ENCODE peak calls at places on chromosome 4, in six cellular contexts. A is HFFc6, H is PC-9, V is omental fat pad, U is uterus, Q is suprapubic skin. X is an unnamed sample.

GRCh38 chr4:80266902-80267380 is 477 bp downstream of the FGF5 start:
- DNase-seq in A (peak; percentile 55), H (no peak), V (no peak), U (no peak), Q (no peak), X (no peak)

GRCh38 chr4:168693750-168694470 is 197.1 kb downstream of the PALLD start:
- DNase-seq in A (peak; percentile 24), H (no peak), V (no peak), U (no peak), Q (no peak), X (no peak)

GRCh38 chr4:138555584-138555983 is 313.4 kb upstream of the SLC7A11 start:
- DNase-seq in A (peak; percentile 25), H (no peak), V (no peak), U (no peak), Q (no peak), X (no peak)

GRCh38 chr4:151284534-151285245 is 7.7 kb downstream of the PRSS48 start:
- DNase-seq in A (no peak), H (no peak), V (no peak), U (no peak), Q (no peak), X (no peak)

GRCh38 chr4:110631582-110632505 is 9.0 kb upstream of the PITX2 start:
- DNase-seq in A (peak; percentile 80), H (peak; percentile 40), V (no peak), U (peak; percentile 46), Q (peak; percentile 83), X (peak; percentile 71)

GRCh38 chr4:184066584-184067300 is 150.9 kb downstream of the ENPP6 start:
- DNase-seq in A (no peak), H (no peak), V (no peak), U (no peak), Q (no peak), X (no peak)

GRCh38 chr4:150354214-150354796 is 227.6 kb upstream of the MAB21L2 start:
- DNase-seq in A (no peak), H (no peak), V (no peak), U (no peak), Q (no peak), X (no peak)

GRCh38 chr4:53365121-53365485 is 758 bp downstream of the SCFD2 start:
- DNase-seq in A (no peak), H (no peak), V (no peak), U (no peak), Q (no peak), X (peak; percentile 23)

GRCh38 chr4:52028970-52029369 is 8.8 kb upstream of the LRRC66 start:
- DNase-seq in A (peak; percentile 79), H (no peak), V (no peak), U (no peak), Q (no peak), X (no peak)

GRCh38 chr4:7266525-7267292 is 74.4 kb downstream of the SORCS2 start:
- DNase-seq in A (peak; percentile 72), H (peak; percentile 77), V (no peak), U (no peak), Q (no peak), X (no peak)

GRCh38 chr4:153485860-153486259 is 19.7 kb downstream of the TMEM131L start:
- DNase-seq in A (no peak), H (no peak), V (no peak), U (no peak), Q (no peak), X (no peak)

GRCh38 chr4:1793940-1794808 is 1.1 kb downstream of the FGFR3 start:
- DNase-seq in A (no peak), H (no peak), V (no peak), U (no peak), Q (no peak), X (no peak)

GRCh38 chr4:2954358-2955185 is 8.6 kb downstream of the NOP14 start:
- DNase-seq in A (no peak), H (no peak), V (no peak), U (no peak), Q (no peak), X (peak; percentile 87)

GRCh38 chr4:128721896-128722295 is 87.6 kb upstream of the JADE1 start:
- DNase-seq in A (no peak), H (no peak), V (no peak), U (no peak), Q (no peak), X (no peak)

GRCh38 chr4:189117426-189117825 is 823.2 kb upstream of the FRG1 start:
- DNase-seq in A (peak; percentile 2), H (no peak), V (no peak), U (no peak), Q (no peak), X (no peak)

GRCh38 chr4:82630079-82630478 is 68.3 kb upstream of the TMEM150C start:
- DNase-seq in A (no peak), H (no peak), V (no peak), U (no peak), Q (no peak), X (no peak)

GRCh38 chr4:3824521-3825270 is 58.5 kb downstream of the ADRA2C start:
- DNase-seq in A (no peak), H (no peak), V (no peak), U (no peak), Q (no peak), X (no peak)

GRCh38 chr4:74374128-74374527 is 9.2 kb downstream of the EREG start:
- DNase-seq in A (no peak), H (no peak), V (no peak), U (no peak), Q (no peak), X (no peak)

GRCh38 chr4:78939667-78940008 is 400 bp upstream of the PAQR3 start:
- DNase-seq in A (no peak), H (no peak), V (no peak), U (no peak), Q (no peak), X (peak; percentile 28)

GRCh38 chr4:176611351-176611750 is 181.4 kb downstream of the VEGFC start:
- DNase-seq in A (no peak), H (no peak), V (no peak), U (no peak), Q (no peak), X (no peak)

GRCh38 chr4:163107754-163108153 is 58.9 kb downstream of the NAF1 start:
- DNase-seq in A (peak; percentile 16), H (no peak), V (no peak), U (no peak), Q (no peak), X (no peak)

GRCh38 chr4:83889802-83890201 is 353.9 kb downstream of the GPAT3 start:
- DNase-seq in A (peak; percentile 39), H (peak; percentile 66), V (no peak), U (no peak), Q (no peak), X (no peak)

GRCh38 chr4:153318696-153319320 is 25.7 kb upstream of the MND1 start:
- DNase-seq in A (peak; percentile 37), H (no peak), V (no peak), U (no peak), Q (no peak), X (peak; percentile 43)

GRCh38 chr4:36322921-36323354 is 41.5 kb downstream of the DTHD1 start:
- DNase-seq in A (no peak), H (no peak), V (no peak), U (no peak), Q (no peak), X (peak; percentile 67)

GRCh38 chr4:119170195-119170594 is 34.6 kb downstream of the MYOZ2 start:
- DNase-seq in A (no peak), H (no peak), V (no peak), U (no peak), Q (no peak), X (no peak)
- TF ChIP-seq CTCF in A (peak; percentile 44), H (no peak), V (no peak), U (no peak), Q (no peak), X (no peak)

GRCh38 chr4:679571-680083 is 5.3 kb downstream of the MYL5 start:
- DNase-seq in A (no peak), H (no peak), V (no peak), U (no peak), Q (no peak), X (no peak)
- TF ChIP-seq CTCF in A (no peak), H (no peak), V (no peak), U (no peak), Q (no peak), X (no peak)

GRCh38 chr4:156473175-156473574 is 498.4 kb downstream of the PDGFC start:
- DNase-seq in A (no peak), H (no peak), V (no peak), U (no peak), Q (no peak), X (no peak)

GRCh38 chr4:156476359-156476758 is 495.2 kb downstream of the PDGFC start:
- DNase-seq in A (peak; percentile 98), H (peak; percentile 48), V (no peak), U (no peak), Q (no peak), X (no peak)

GRCh38 chr4:156472624-156473023 is 499.0 kb downstream of the PDGFC start:
- DNase-seq in A (no peak), H (no peak), V (no peak), U (no peak), Q (no peak), X (no peak)

DNA sequence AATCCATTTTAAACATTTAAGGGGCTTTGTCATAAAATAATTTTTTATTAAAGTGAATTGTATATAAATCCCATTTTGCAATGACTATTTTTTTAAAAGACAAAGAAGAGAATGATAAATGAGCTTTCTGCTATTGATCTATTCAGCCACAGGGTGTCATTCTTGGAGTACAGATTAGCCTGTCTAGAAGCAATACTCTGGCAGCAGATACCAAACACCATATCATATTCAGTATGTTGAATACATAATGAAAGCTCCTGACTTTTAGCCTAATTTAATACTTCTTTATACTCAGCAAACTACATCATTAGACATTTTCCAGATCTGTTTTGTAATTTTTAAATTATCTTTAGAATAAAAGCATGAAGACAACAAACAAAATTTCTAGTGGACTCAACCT is 496.3 kb downstream of the PDGFC start:
- DNase-seq in A (peak; percentile 64), H (no peak), V (no peak), U (no peak), Q (no peak), X (no peak)
- TF ChIP-seq CTCF in A (peak; percentile 85), H (peak; percentile 69), V (no peak), U (peak; percentile 29), Q (peak; percentile 33), X (no peak)

GRCh38 chr4:182141623-182142022 is 101.6 kb upstream of the TENM3 start:
- DNase-seq in A (no peak), H (no peak), V (no peak), U (no peak), Q (no peak), X (no peak)

GRCh38 chr4:182140547-182140946 is 102.7 kb upstream of the TENM3 start:
- DNase-seq in A (no peak), H (no peak), V (no peak), U (no peak), Q (no peak), X (no peak)

GRCh38 chr4:182139481-182139880 is 103.7 kb upstream of the TENM3 start:
- DNase-seq in A (no peak), H (no peak), V (no peak), U (no peak), Q (no peak), X (no peak)

GRCh38 chr4:182142146-182143085 is 100.8 kb upstream of the TENM3 start:
- DNase-seq in A (peak; percentile 35), H (no peak), V (no peak), U (peak; percentile 19), Q (no peak), X (peak; percentile 4)

DNA sequence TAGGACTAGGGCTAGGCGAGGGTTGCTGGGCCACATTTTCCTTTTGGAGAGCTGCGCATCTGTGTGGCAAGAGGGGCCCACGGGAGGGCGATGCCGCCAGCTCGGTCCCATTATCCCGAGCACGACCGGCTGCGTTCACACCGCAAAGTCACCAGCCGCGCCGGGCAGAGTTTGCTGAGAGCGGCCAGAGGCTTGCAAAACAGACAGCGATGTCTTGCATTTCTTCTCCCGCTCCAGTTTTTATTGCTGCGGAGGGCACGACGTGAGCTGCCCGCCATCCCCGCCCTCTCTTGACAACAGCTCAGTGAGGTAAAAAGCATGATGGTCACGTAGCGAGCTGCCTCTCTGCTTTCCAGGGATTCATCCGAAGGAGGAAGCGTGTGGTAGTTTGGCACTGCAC is 102.2 kb upstream of the TENM3 start:
- DNase-seq in A (no peak), H (no peak), V (no peak), U (no peak), Q (no peak), X (no peak)
- TF ChIP-seq CTCF in A (no peak), H (no peak), V (no peak), U (no peak), Q (no peak), X (no peak)

X was measured in activated CD8-positive, alpha-beta T cell treated with anti-CD3 and anti-CD28 coated beads for 36 hours.